ENCODE peak calls at places on chromosomes 7 and 10, in nine cellular contexts. One of them, this sample, is unnamed.

GRCh38 chr7:127391591-127392181 is 822 bp downstream of the ZNF800 start:
- DNase-seq in AG08395: peak
- DNase-seq in activated T-helper 1 cell treated with anti-CD3 and anti-CD28 coated beads, Interleukin-12 subunit alpha, Interleukin-12 subunit beta, Interleukin-2, Interleukin-4 antibody, amounts not matched to agents 30 ng/mL and 10 ng/mL and 1 ng/mL, durations not matched to agents 14 hours and 24 hours and 36 hours: peak
- DNase-seq in thoracic aorta: no peak
- DNase-seq in activated T-cell treated with anti-CD3 and anti-CD28 coated beads, Interleukin-2, amount 50 U/mL, for 72 hours: peak
- DNase-seq in NCI-H1105: peak
- DNase-seq in RPMI8226: peak
- DNase-seq in upper lobe of left lung: no peak
- DNase-seq in naive B cell: peak
- DNase-seq in this sample: peak

GRCh38 chr10:94097656-94098055 is 103.9 kb downstream of the PLCE1 start:
- DNase-seq in activated T-helper 1 cell treated with anti-CD3 and anti-CD28 coated beads, Interleukin-12 subunit alpha, Interleukin-12 subunit beta, Interleukin-2, Interleukin-4 antibody, amounts not matched to agents 30 ng/mL and 10 ng/mL and 1 ng/mL, durations not matched to agents 14 hours and 24 hours and 36 hours: no peak
- DNase-seq in upper lobe of left lung: no peak
- DNase-seq in thoracic aorta: no peak
- DNase-seq in NCI-H1105: no peak
- DNase-seq in AG08395: peak
- DNase-seq in RPMI8226: no peak
- DNase-seq in naive B cell: no peak
- DNase-seq in activated T-cell treated with anti-CD3 and anti-CD28 coated beads, Interleukin-2, amount 50 U/mL, for 72 hours: no peak
- DNase-seq in this sample: no peak

GRCh38 chr10:89759531-89759930 is 58.1 kb downstream of the KIF20B start:
- DNase-seq in AG08395: no peak
- DNase-seq in activated T-cell treated with anti-CD3 and anti-CD28 coated beads, Interleukin-2, amount 50 U/mL, for 72 hours: no peak
- DNase-seq in RPMI8226: no peak
- DNase-seq in naive B cell: no peak
- DNase-seq in NCI-H1105: no peak
- DNase-seq in upper lobe of left lung: no peak
- DNase-seq in thoracic aorta: no peak
- DNase-seq in activated T-helper 1 cell treated with anti-CD3 and anti-CD28 coated beads, Interleukin-12 subunit alpha, Interleukin-12 subunit beta, Interleukin-2, Interleukin-4 antibody, amounts not matched to agents 30 ng/mL and 10 ng/mL and 1 ng/mL, durations not matched to agents 14 hours and 24 hours and 36 hours: no peak
- DNase-seq in this sample: no peak

GRCh38 chr10:32957341-32958084 is 517 bp downstream of the ITGB1 start:
- DNase-seq in RPMI8226: peak
- DNase-seq in AG08395: peak
- DNase-seq in activated T-helper 1 cell treated with anti-CD3 and anti-CD28 coated beads, Interleukin-12 subunit alpha, Interleukin-12 subunit beta, Interleukin-2, Interleukin-4 antibody, amounts not matched to agents 30 ng/mL and 10 ng/mL and 1 ng/mL, durations not matched to agents 14 hours and 24 hours and 36 hours: peak
- DNase-seq in activated T-cell treated with anti-CD3 and anti-CD28 coated beads, Interleukin-2, amount 50 U/mL, for 72 hours: peak
- DNase-seq in naive B cell: peak
- DNase-seq in upper lobe of left lung: peak
- DNase-seq in thoracic aorta: no peak
- DNase-seq in NCI-H1105: no peak
- DNase-seq in this sample: peak

GRCh38 chr10:4254101-4254994 is 469.3 kb upstream of the KLF6 start:
- DNase-seq in naive B cell: no peak
- DNase-seq in activated T-cell treated with anti-CD3 and anti-CD28 coated beads, Interleukin-2, amount 50 U/mL, for 72 hours: no peak
- DNase-seq in RPMI8226: no peak
- DNase-seq in NCI-H1105: no peak
- DNase-seq in thoracic aorta: no peak
- DNase-seq in AG08395: peak
- DNase-seq in activated T-helper 1 cell treated with anti-CD3 and anti-CD28 coated beads, Interleukin-12 subunit alpha, Interleukin-12 subunit beta, Interleukin-2, Interleukin-4 antibody, amounts not matched to agents 30 ng/mL and 10 ng/mL and 1 ng/mL, durations not matched to agents 14 hours and 24 hours and 36 hours: no peak
- DNase-seq in upper lobe of left lung: no peak
- DNase-seq in this sample: no peak

GRCh38 chr7:100943693-100944092 is 5.6 kb upstream of the MUC3A start:
- DNase-seq in naive B cell: no peak
- DNase-seq in activated T-helper 1 cell treated with anti-CD3 and anti-CD28 coated beads, Interleukin-12 subunit alpha, Interleukin-12 subunit beta, Interleukin-2, Interleukin-4 antibody, amounts not matched to agents 30 ng/mL and 10 ng/mL and 1 ng/mL, durations not matched to agents 14 hours and 24 hours and 36 hours: no peak
- DNase-seq in NCI-H1105: no peak
- DNase-seq in upper lobe of left lung: no peak
- DNase-seq in thoracic aorta: no peak
- DNase-seq in AG08395: no peak
- DNase-seq in activated T-cell treated with anti-CD3 and anti-CD28 coated beads, Interleukin-2, amount 50 U/mL, for 72 hours: no peak
- DNase-seq in RPMI8226: no peak
- DNase-seq in this sample: no peak

GRCh38 chr10:95308389-95309302 is 17.8 kb upstream of the PDLIM1 start:
- DNase-seq in RPMI8226: peak
- DNase-seq in naive B cell: no peak
- DNase-seq in activated T-helper 1 cell treated with anti-CD3 and anti-CD28 coated beads, Interleukin-12 subunit alpha, Interleukin-12 subunit beta, Interleukin-2, Interleukin-4 antibody, amounts not matched to agents 30 ng/mL and 10 ng/mL and 1 ng/mL, durations not matched to agents 14 hours and 24 hours and 36 hours: no peak
- DNase-seq in AG08395: peak
- DNase-seq in NCI-H1105: no peak
- DNase-seq in upper lobe of left lung: no peak
- DNase-seq in thoracic aorta: peak
- DNase-seq in activated T-cell treated with anti-CD3 and anti-CD28 coated beads, Interleukin-2, amount 50 U/mL, for 72 hours: no peak
- DNase-seq in this sample: no peak

GRCh38 chr7:127474457-127474856 is 81.9 kb upstream of the ZNF800 start:
- DNase-seq in AG08395: no peak
- DNase-seq in RPMI8226: no peak
- DNase-seq in activated T-cell treated with anti-CD3 and anti-CD28 coated beads, Interleukin-2, amount 50 U/mL, for 72 hours: no peak
- DNase-seq in NCI-H1105: no peak
- DNase-seq in activated T-helper 1 cell treated with anti-CD3 and anti-CD28 coated beads, Interleukin-12 subunit alpha, Interleukin-12 subunit beta, Interleukin-2, Interleukin-4 antibody, amounts not matched to agents 30 ng/mL and 10 ng/mL and 1 ng/mL, durations not matched to agents 14 hours and 24 hours and 36 hours: no peak
- DNase-seq in naive B cell: no peak
- DNase-seq in thoracic aorta: no peak
- DNase-seq in upper lobe of left lung: no peak
- DNase-seq in this sample: no peak

GRCh38 chr7:69232445-69233376 is 365.6 kb upstream of the AUTS2 start:
- DNase-seq in thoracic aorta: no peak
- DNase-seq in activated T-helper 1 cell treated with anti-CD3 and anti-CD28 coated beads, Interleukin-12 subunit alpha, Interleukin-12 subunit beta, Interleukin-2, Interleukin-4 antibody, amounts not matched to agents 30 ng/mL and 10 ng/mL and 1 ng/mL, durations not matched to agents 14 hours and 24 hours and 36 hours: no peak
- DNase-seq in AG08395: no peak
- DNase-seq in RPMI8226: peak
- DNase-seq in NCI-H1105: peak
- DNase-seq in upper lobe of left lung: no peak
- DNase-seq in activated T-cell treated with anti-CD3 and anti-CD28 coated beads, Interleukin-2, amount 50 U/mL, for 72 hours: no peak
- DNase-seq in naive B cell: no peak
- DNase-seq in this sample: no peak

GRCh38 chr10:62594093-62594520 is 210.4 kb upstream of the ADO start:
- DNase-seq in upper lobe of left lung: no peak
- DNase-seq in thoracic aorta: no peak
- DNase-seq in activated T-helper 1 cell treated with anti-CD3 and anti-CD28 coated beads, Interleukin-12 subunit alpha, Interleukin-12 subunit beta, Interleukin-2, Interleukin-4 antibody, amounts not matched to agents 30 ng/mL and 10 ng/mL and 1 ng/mL, durations not matched to agents 14 hours and 24 hours and 36 hours: peak
- DNase-seq in AG08395: peak
- DNase-seq in NCI-H1105: peak
- DNase-seq in activated T-cell treated with anti-CD3 and anti-CD28 coated beads, Interleukin-2, amount 50 U/mL, for 72 hours: peak
- DNase-seq in naive B cell: peak
- DNase-seq in RPMI8226: peak
- DNase-seq in this sample: peak

GRCh38 chr7:5381211-5381772 is 42.3 kb downstream of the TNRC18 start:
- DNase-seq in RPMI8226: no peak
- DNase-seq in activated T-cell treated with anti-CD3 and anti-CD28 coated beads, Interleukin-2, amount 50 U/mL, for 72 hours: no peak
- DNase-seq in AG08395: no peak
- DNase-seq in NCI-H1105: no peak
- DNase-seq in naive B cell: no peak
- DNase-seq in thoracic aorta: no peak
- DNase-seq in upper lobe of left lung: no peak
- DNase-seq in activated T-helper 1 cell treated with anti-CD3 and anti-CD28 coated beads, Interleukin-12 subunit alpha, Interleukin-12 subunit beta, Interleukin-2, Interleukin-4 antibody, amounts not matched to agents 30 ng/mL and 10 ng/mL and 1 ng/mL, durations not matched to agents 14 hours and 24 hours and 36 hours: no peak
- DNase-seq in this sample: no peak

This sample was measured in MM.1S.